ENCODE peak calls at places on chromosome 6, in nine cellular contexts. One of them, this sample, is unnamed.

GRCh38 chr6:24646771-24647170 is 780 bp upstream of the KIAA0319 start:
- DNase-seq in nucleus accumbens: no peak
- DNase-seq in pons: no peak
- DNase-seq in activated naive CD8-positive, alpha-beta T cell treated with anti-CD3 and anti-CD28 coated beads for 36 hours: no peak
- DNase-seq in cardiac muscle cell: peak; percentile 18
- DNase-seq in GM19239: no peak
- DNase-seq in mesothelial cell of epicardium: no peak
- DNase-seq in nephron progenitor cell: no peak
- DNase-seq in pulmonary artery endothelial cell: no peak
- DNase-seq in this sample: no peak

GRCh38 chr6:77463881-77464867 is 883 bp upstream of the HTR1B start:
- DNase-seq in pulmonary artery endothelial cell: no peak
- DNase-seq in cardiac muscle cell: no peak
- DNase-seq in nephron progenitor cell: peak; percentile 54
- DNase-seq in pons: no peak
- DNase-seq in nucleus accumbens: no peak
- DNase-seq in activated naive CD8-positive, alpha-beta T cell treated with anti-CD3 and anti-CD28 coated beads for 36 hours: no peak
- DNase-seq in GM19239: no peak
- DNase-seq in mesothelial cell of epicardium: no peak
- DNase-seq in this sample: no peak

GRCh38 chr6:149014631-149015171 is 267.9 kb downstream of the UST start:
- DNase-seq in pons: no peak
- DNase-seq in GM19239: no peak
- DNase-seq in cardiac muscle cell: peak; percentile 59
- DNase-seq in activated naive CD8-positive, alpha-beta T cell treated with anti-CD3 and anti-CD28 coated beads for 36 hours: no peak
- DNase-seq in nephron progenitor cell: no peak
- DNase-seq in nucleus accumbens: no peak
- DNase-seq in pulmonary artery endothelial cell: no peak
- DNase-seq in mesothelial cell of epicardium: no peak
- DNase-seq in this sample: no peak

GRCh38 chr6:3496395-3496794 is 39.5 kb upstream of the SLC22A23 start:
- DNase-seq in pons: no peak
- DNase-seq in nucleus accumbens: no peak
- DNase-seq in GM19239: no peak
- DNase-seq in cardiac muscle cell: no peak
- DNase-seq in mesothelial cell of epicardium: no peak
- DNase-seq in pulmonary artery endothelial cell: no peak
- DNase-seq in nephron progenitor cell: no peak
- DNase-seq in activated naive CD8-positive, alpha-beta T cell treated with anti-CD3 and anti-CD28 coated beads for 36 hours: no peak
- DNase-seq in this sample: no peak

GRCh38 chr6:10659697-10660348 is 34.6 kb downstream of the C6orf52 start:
- DNase-seq in nucleus accumbens: no peak
- DNase-seq in nephron progenitor cell: peak; percentile 44
- DNase-seq in pulmonary artery endothelial cell: no peak
- DNase-seq in cardiac muscle cell: peak; percentile 6
- DNase-seq in mesothelial cell of epicardium: no peak
- DNase-seq in GM19239: no peak
- DNase-seq in pons: no peak
- DNase-seq in activated naive CD8-positive, alpha-beta T cell treated with anti-CD3 and anti-CD28 coated beads for 36 hours: peak; percentile 13
- DNase-seq in this sample: no peak

GRCh38 chr6:10316327-10316726 is 98.5 kb downstream of the TFAP2A start:
- DNase-seq in pulmonary artery endothelial cell: no peak
- DNase-seq in GM19239: no peak
- DNase-seq in activated naive CD8-positive, alpha-beta T cell treated with anti-CD3 and anti-CD28 coated beads for 36 hours: no peak
- DNase-seq in nucleus accumbens: peak; percentile 62
- DNase-seq in cardiac muscle cell: no peak
- DNase-seq in mesothelial cell of epicardium: peak; percentile 52
- DNase-seq in nephron progenitor cell: no peak
- DNase-seq in pons: peak; percentile 89
- DNase-seq in this sample: no peak

GRCh38 chr6:134077301-134077700 is 24.9 kb upstream of the SLC2A12 start:
- DNase-seq in activated naive CD8-positive, alpha-beta T cell treated with anti-CD3 and anti-CD28 coated beads for 36 hours: no peak
- DNase-seq in pons: no peak
- DNase-seq in pulmonary artery endothelial cell: no peak
- DNase-seq in nucleus accumbens: no peak
- DNase-seq in mesothelial cell of epicardium: no peak
- DNase-seq in cardiac muscle cell: peak; percentile 66
- DNase-seq in GM19239: no peak
- DNase-seq in nephron progenitor cell: no peak
- DNase-seq in this sample: no peak

GRCh38 chr6:116948535-116949304 is 71.7 kb downstream of the RFX6 start:
- DNase-seq in nucleus accumbens: no peak
- DNase-seq in mesothelial cell of epicardium: no peak
- DNase-seq in activated naive CD8-positive, alpha-beta T cell treated with anti-CD3 and anti-CD28 coated beads for 36 hours: no peak
- DNase-seq in nephron progenitor cell: no peak
- DNase-seq in pons: no peak
- DNase-seq in pulmonary artery endothelial cell: no peak
- DNase-seq in cardiac muscle cell: no peak
- DNase-seq in GM19239: no peak
- DNase-seq in this sample: no peak